ENCODE peak calls at places on chromosomes 4 and X, in four cellular contexts. One of them, this sample, is unnamed.

GRCh38 chr4:164959896-164960295 is 17.6 kb downstream of the TRIM61 start:
- DNase-seq in NCI-H526 treated with DMSO at 0.1 percent for 48 hours: no peak
- DNase-seq in stimulated activated CD8-positive, alpha-beta memory T cell treated with anti-CD3 and anti-CD28 coated beads, Interleukin-7, amount 100 ng/mL, for 24 hours: no peak
- DNase-seq in putamen: no peak
- DNase-seq in this sample: no peak

GRCh38 chrX:6151971-6152370 is 76.7 kb downstream of the NLGN4X start:
- DNase-seq in stimulated activated CD8-positive, alpha-beta memory T cell treated with anti-CD3 and anti-CD28 coated beads, Interleukin-7, amount 100 ng/mL, for 24 hours: no peak
- DNase-seq in NCI-H526 treated with DMSO at 0.1 percent for 48 hours: no peak
- DNase-seq in putamen: no peak
- DNase-seq in this sample: no peak

GRCh38 chrX:31232506-31232905 is 160.7 kb upstream of the FTHL17 start:
- DNase-seq in putamen: no peak
- DNase-seq in stimulated activated CD8-positive, alpha-beta memory T cell treated with anti-CD3 and anti-CD28 coated beads, Interleukin-7, amount 100 ng/mL, for 24 hours: no peak
- DNase-seq in NCI-H526 treated with DMSO at 0.1 percent for 48 hours: no peak
- DNase-seq in this sample: no peak

GRCh38 chrX:50747471-50747900 is 66.5 kb downstream of the SHROOM4 start:
- DNase-seq in putamen: no peak
- DNase-seq in stimulated activated CD8-positive, alpha-beta memory T cell treated with anti-CD3 and anti-CD28 coated beads, Interleukin-7, amount 100 ng/mL, for 24 hours: no peak
- DNase-seq in NCI-H526 treated with DMSO at 0.1 percent for 48 hours: no peak
- DNase-seq in this sample: peak; percentile 28

GRCh38 chr4:171846232-171846631 is 33.0 kb downstream of the GALNTL6 start:
- DNase-seq in NCI-H526 treated with DMSO at 0.1 percent for 48 hours: peak; percentile 10
- DNase-seq in putamen: no peak
- DNase-seq in stimulated activated CD8-positive, alpha-beta memory T cell treated with anti-CD3 and anti-CD28 coated beads, Interleukin-7, amount 100 ng/mL, for 24 hours: no peak
- DNase-seq in this sample: peak; percentile 15

GRCh38 chr4:152063301-152064235 is 302.8 kb upstream of the GATB start:
- DNase-seq in NCI-H526 treated with DMSO at 0.1 percent for 48 hours: peak; percentile 38
- DNase-seq in putamen: peak; percentile 62
- DNase-seq in stimulated activated CD8-positive, alpha-beta memory T cell treated with anti-CD3 and anti-CD28 coated beads, Interleukin-7, amount 100 ng/mL, for 24 hours: no peak
- DNase-seq in this sample: no peak

GRCh38 chr4:124711469-124712416 is 789 bp downstream of the ANKRD50 start:
- DNase-seq in putamen: peak; percentile 63
- DNase-seq in stimulated activated CD8-positive, alpha-beta memory T cell treated with anti-CD3 and anti-CD28 coated beads, Interleukin-7, amount 100 ng/mL, for 24 hours: no peak
- DNase-seq in NCI-H526 treated with DMSO at 0.1 percent for 48 hours: peak; percentile 50
- DNase-seq in this sample: peak; percentile 57

GRCh38 chr4:88738714-88739366 is 41.2 kb upstream of the NAP1L5 start:
- DNase-seq in NCI-H526 treated with DMSO at 0.1 percent for 48 hours: no peak
- DNase-seq in stimulated activated CD8-positive, alpha-beta memory T cell treated with anti-CD3 and anti-CD28 coated beads, Interleukin-7, amount 100 ng/mL, for 24 hours: no peak
- DNase-seq in putamen: no peak
- DNase-seq in this sample: no peak

GRCh38 chr4:144190009-144190408 is 49.5 kb upstream of the GYPA start:
- DNase-seq in putamen: no peak
- DNase-seq in stimulated activated CD8-positive, alpha-beta memory T cell treated with anti-CD3 and anti-CD28 coated beads, Interleukin-7, amount 100 ng/mL, for 24 hours: no peak
- DNase-seq in NCI-H526 treated with DMSO at 0.1 percent for 48 hours: no peak
- DNase-seq in this sample: no peak

GRCh38 chr4:48722509-48723446 is 57.3 kb downstream of the FRYL start:
- DNase-seq in NCI-H526 treated with DMSO at 0.1 percent for 48 hours: no peak
- DNase-seq in stimulated activated CD8-positive, alpha-beta memory T cell treated with anti-CD3 and anti-CD28 coated beads, Interleukin-7, amount 100 ng/mL, for 24 hours: no peak
- DNase-seq in putamen: no peak
- DNase-seq in this sample: no peak

GRCh38 chr4:158948071-158948470 is 154.8 kb upstream of the RAPGEF2 start:
- DNase-seq in putamen: no peak
- DNase-seq in NCI-H526 treated with DMSO at 0.1 percent for 48 hours: no peak
- DNase-seq in stimulated activated CD8-positive, alpha-beta memory T cell treated with anti-CD3 and anti-CD28 coated beads, Interleukin-7, amount 100 ng/mL, for 24 hours: no peak
- DNase-seq in this sample: no peak

GRCh38 chr4:89868999-89869589 is 25.6 kb upstream of the MMRN1 start:
- DNase-seq in stimulated activated CD8-positive, alpha-beta memory T cell treated with anti-CD3 and anti-CD28 coated beads, Interleukin-7, amount 100 ng/mL, for 24 hours: no peak
- DNase-seq in NCI-H526 treated with DMSO at 0.1 percent for 48 hours: no peak
- DNase-seq in putamen: no peak
- DNase-seq in this sample: no peak

GRCh38 chrX:73581002-73581628 is 18.1 kb downstream of the CHIC1 start:
- DNase-seq in NCI-H526 treated with DMSO at 0.1 percent for 48 hours: no peak
- DNase-seq in putamen: no peak
- DNase-seq in stimulated activated CD8-positive, alpha-beta memory T cell treated with anti-CD3 and anti-CD28 coated beads, Interleukin-7, amount 100 ng/mL, for 24 hours: no peak
- DNase-seq in this sample: no peak

GRCh38 chr4:55762815-55763214 is 56.8 kb upstream of the EXOC1L start:
- DNase-seq in putamen: no peak
- DNase-seq in NCI-H526 treated with DMSO at 0.1 percent for 48 hours: no peak
- DNase-seq in stimulated activated CD8-positive, alpha-beta memory T cell treated with anti-CD3 and anti-CD28 coated beads, Interleukin-7, amount 100 ng/mL, for 24 hours: no peak
- DNase-seq in this sample: no peak

GRCh38 chr4:29309050-29309449 is 1411.1 kb upstream of the PCDH7 start:
- DNase-seq in NCI-H526 treated with DMSO at 0.1 percent for 48 hours: no peak
- DNase-seq in putamen: no peak
- DNase-seq in stimulated activated CD8-positive, alpha-beta memory T cell treated with anti-CD3 and anti-CD28 coated beads, Interleukin-7, amount 100 ng/mL, for 24 hours: no peak
- DNase-seq in this sample: no peak

GRCh38 chr4:99504804-99505502 is 5.9 kb upstream of the C4orf17 start:
- DNase-seq in putamen: no peak
- DNase-seq in stimulated activated CD8-positive, alpha-beta memory T cell treated with anti-CD3 and anti-CD28 coated beads, Interleukin-7, amount 100 ng/mL, for 24 hours: no peak
- DNase-seq in NCI-H526 treated with DMSO at 0.1 percent for 48 hours: no peak
- DNase-seq in this sample: no peak

GRCh38 chrX:16258936-16259335 is 91.7 kb downstream of the MAGEB17 start:
- DNase-seq in putamen: no peak
- DNase-seq in stimulated activated CD8-positive, alpha-beta memory T cell treated with anti-CD3 and anti-CD28 coated beads, Interleukin-7, amount 100 ng/mL, for 24 hours: no peak
- DNase-seq in NCI-H526 treated with DMSO at 0.1 percent for 48 hours: no peak
- DNase-seq in this sample: no peak

GRCh38 chrX:133776072-133776471 is 209.3 kb downstream of the GPC3 start:
- DNase-seq in putamen: no peak
- DNase-seq in NCI-H526 treated with DMSO at 0.1 percent for 48 hours: no peak
- DNase-seq in stimulated activated CD8-positive, alpha-beta memory T cell treated with anti-CD3 and anti-CD28 coated beads, Interleukin-7, amount 100 ng/mL, for 24 hours: no peak
- DNase-seq in this sample: peak; percentile 2

GRCh38 chr4:33746979-33747378 is 2497.3 kb downstream of the ARAP2 start:
- DNase-seq in NCI-H526 treated with DMSO at 0.1 percent for 48 hours: no peak
- DNase-seq in putamen: no peak
- DNase-seq in stimulated activated CD8-positive, alpha-beta memory T cell treated with anti-CD3 and anti-CD28 coated beads, Interleukin-7, amount 100 ng/mL, for 24 hours: no peak
- DNase-seq in this sample: no peak

GRCh38 chr4:23904639-23905061 is 14.8 kb upstream of the PPARGC1A start:
- DNase-seq in putamen: no peak
- DNase-seq in NCI-H526 treated with DMSO at 0.1 percent for 48 hours: no peak
- DNase-seq in stimulated activated CD8-positive, alpha-beta memory T cell treated with anti-CD3 and anti-CD28 coated beads, Interleukin-7, amount 100 ng/mL, for 24 hours: no peak
- DNase-seq in this sample: peak; percentile 55

GRCh38 chr4:18422685-18423084 is 401.1 kb upstream of the LCORL start:
- DNase-seq in stimulated activated CD8-positive, alpha-beta memory T cell treated with anti-CD3 and anti-CD28 coated beads, Interleukin-7, amount 100 ng/mL, for 24 hours: no peak
- DNase-seq in putamen: no peak
- DNase-seq in NCI-H526 treated with DMSO at 0.1 percent for 48 hours: no peak
- DNase-seq in this sample: no peak

GRCh38 chr4:56857601-56858301 is 36.2 kb upstream of the SPINK2 start:
- DNase-seq in putamen: no peak
- DNase-seq in NCI-H526 treated with DMSO at 0.1 percent for 48 hours: no peak
- DNase-seq in stimulated activated CD8-positive, alpha-beta memory T cell treated with anti-CD3 and anti-CD28 coated beads, Interleukin-7, amount 100 ng/mL, for 24 hours: no peak
- DNase-seq in this sample: no peak

GRCh38 chr4:120922390-120923200 is at the start of gene PRDM5:
- DNase-seq in NCI-H526 treated with DMSO at 0.1 percent for 48 hours: no peak
- DNase-seq in stimulated activated CD8-positive, alpha-beta memory T cell treated with anti-CD3 and anti-CD28 coated beads, Interleukin-7, amount 100 ng/mL, for 24 hours: no peak
- DNase-seq in putamen: peak; percentile 12
- DNase-seq in this sample: peak; percentile 42

GRCh38 chr4:36399762-36400353 is 118.4 kb downstream of the DTHD1 start:
- DNase-seq in putamen: peak; percentile 64
- DNase-seq in stimulated activated CD8-positive, alpha-beta memory T cell treated with anti-CD3 and anti-CD28 coated beads, Interleukin-7, amount 100 ng/mL, for 24 hours: no peak
- DNase-seq in NCI-H526 treated with DMSO at 0.1 percent for 48 hours: peak; percentile 6
- DNase-seq in this sample: peak; percentile 73

GRCh38 chr4:3465698-3466671 is 2.9 kb downstream of the DOK7 start:
- DNase-seq in putamen: no peak
- DNase-seq in stimulated activated CD8-positive, alpha-beta memory T cell treated with anti-CD3 and anti-CD28 coated beads, Interleukin-7, amount 100 ng/mL, for 24 hours: no peak
- DNase-seq in NCI-H526 treated with DMSO at 0.1 percent for 48 hours: no peak
- DNase-seq in this sample: no peak

GRCh38 chr4:42596918-42597317 is 60.0 kb downstream of the ATP8A1 start:
- DNase-seq in putamen: no peak
- DNase-seq in NCI-H526 treated with DMSO at 0.1 percent for 48 hours: peak; percentile 78
- DNase-seq in stimulated activated CD8-positive, alpha-beta memory T cell treated with anti-CD3 and anti-CD28 coated beads, Interleukin-7, amount 100 ng/mL, for 24 hours: no peak
- DNase-seq in this sample: no peak

GRCh38 chr4:113760094-113760851 is 1.3 kb downstream of the CAMK2D start:
- DNase-seq in stimulated activated CD8-positive, alpha-beta memory T cell treated with anti-CD3 and anti-CD28 coated beads, Interleukin-7, amount 100 ng/mL, for 24 hours: no peak
- DNase-seq in putamen: peak; percentile 24
- DNase-seq in NCI-H526 treated with DMSO at 0.1 percent for 48 hours: peak; percentile 75
- DNase-seq in this sample: peak; percentile 58

This sample was measured in midbrain.